ENCODE peak calls at places on chromosomes 16 and 17, in eight cellular contexts. F is astrocyte of the spinal cord, G is PC-9, R is fibroblast of villous mesenchyme, T is fibroblast of the aortic adventitia, L is neural progenitor cell, P is psoas muscle, U is BE2C. Q is an unnamed sample.

GRCh38 chr17:50684612-50685333 is 22.9 kb downstream of the ANKRD40 start:
- DNase-seq in F (no peak), G (peak; percentile 67), R (no peak), T (no peak), L (peak; percentile 33), P (no peak), U (peak; percentile 4), Q (no peak)

GRCh38 chr17:72456026-72456569 is 335.3 kb downstream of the SOX9 start:
- DNase-seq in F (peak; percentile 60), G (peak; percentile 98), R (peak; percentile 45), T (peak; percentile 59), L (no peak), P (no peak), U (no peak), Q (peak; percentile 40)

GRCh38 chr17:77096570-77097214 is 44.1 kb upstream of the SEC14L1 start:
- DNase-seq in F (peak; percentile 60), G (no peak), R (peak; percentile 75), T (peak; percentile 91), L (no peak), P (no peak), U (no peak), Q (peak; percentile 80)

GRCh38 chr17:6938637-6939036 is 57.2 kb upstream of the ALOX12 start:
- DNase-seq in F (no peak), G (no peak), R (no peak), T (no peak), L (no peak), P (no peak), U (no peak), Q (no peak)

GRCh38 chr16:50263940-50264929 is 2.1 kb upstream of the ADCY7 start:
- DNase-seq in F (peak; percentile 33), G (no peak), R (peak; percentile 47), T (peak; percentile 45), L (no peak), P (no peak), U (no peak), Q (no peak)

GRCh38 chr17:41625602-41626001 is 1.2 kb upstream of the KRT17 start:
- DNase-seq in F (peak; percentile 19), G (peak; percentile 54), R (no peak), T (no peak), L (no peak), P (peak; percentile 18), U (no peak), Q (no peak)

GRCh38 chr17:76063880-76064546 is 8.3 kb downstream of the SRP68 start:
- DNase-seq in F (no peak), G (no peak), R (no peak), T (no peak), L (no peak), P (no peak), U (no peak), Q (no peak)

GRCh38 chr17:2962236-2962635 is 101.2 kb downstream of the OR1D5 start:
- DNase-seq in F (no peak), G (no peak), R (no peak), T (no peak), L (no peak), P (no peak), U (no peak), Q (no peak)

GRCh38 chr17:3002538-3003301 is 60.7 kb downstream of the OR1D5 start:
- DNase-seq in F (no peak), G (no peak), R (no peak), T (no peak), L (no peak), P (no peak), U (no peak), Q (no peak)

GRCh38 chr17:82592751-82593589 is 55.3 kb downstream of the WDR45B start:
- DNase-seq in F (peak; percentile 84), G (peak; percentile 73), R (peak; percentile 87), T (peak; percentile 84), L (peak; percentile 78), P (peak; percentile 82), U (peak; percentile 78), Q (peak; percentile 81)

GRCh38 chr17:27506348-27507218 is 50.3 kb downstream of the KSR1 start:
- DNase-seq in F (peak; percentile 66), G (peak; percentile 78), R (no peak), T (no peak), L (peak; percentile 35), P (no peak), U (no peak), Q (peak; percentile 52)

GRCh38 chr17:43673516-43674323 is 12.0 kb upstream of the MEOX1 start:
- DNase-seq in F (peak; percentile 61), G (peak; percentile 57), R (peak; percentile 63), T (peak; percentile 73), L (peak; percentile 70), P (peak; percentile 77), U (peak; percentile 69), Q (peak; percentile 75)

GRCh38 chr16:69017036-69017783 is 88.2 kb upstream of the HAS3 start:
- DNase-seq in F (peak; percentile 70), G (peak; percentile 68), R (peak; percentile 56), T (peak; percentile 48), L (no peak), P (no peak), U (no peak), Q (peak; percentile 59)

GRCh38 chr16:63473710-63474109 is 1437.5 kb upstream of the CDH8 start:
- DNase-seq in F (no peak), G (no peak), R (no peak), T (no peak), L (no peak), P (no peak), U (no peak), Q (peak; percentile 2)

GRCh38 chr17:41415833-41416335 is 8.5 kb downstream of the KRT37 start:
- DNase-seq in F (peak; percentile 44), G (peak; percentile 70), R (peak; percentile 77), T (peak; percentile 64), L (no peak), P (no peak), U (no peak), Q (peak; percentile 71)

GRCh38 chr16:54062361-54063346 is 223.9 kb downstream of the IRX3 start:
- DNase-seq in F (peak; percentile 20), G (no peak), R (no peak), T (no peak), L (peak; percentile 37), P (no peak), U (peak; percentile 29), Q (peak; percentile 48)

GRCh38 chr16:3501783-3502400 is 1.1 kb downstream of the CLUAP1 start:
- DNase-seq in F (no peak), G (no peak), R (no peak), T (no peak), L (no peak), P (no peak), U (no peak), Q (no peak)

GRCh38 chr16:5466551-5466950 is 369.0 kb upstream of the EEF2KMT start:
- DNase-seq in F (no peak), G (no peak), R (no peak), T (no peak), L (peak; percentile 26), P (no peak), U (no peak), Q (no peak)

GRCh38 chr17:72810991-72811508 is 281.4 kb downstream of the SLC39A11 start:
- DNase-seq in F (no peak), G (no peak), R (no peak), T (no peak), L (no peak), P (no peak), U (no peak), Q (no peak)

GRCh38 chr16:11402051-11402744 is 56.9 kb downstream of the RMI2 start:
- DNase-seq in F (no peak), G (no peak), R (peak; percentile 15), T (no peak), L (no peak), P (no peak), U (peak; percentile 11), Q (peak; percentile 7)

GRCh38 chr16:76487411-76488064 is 210.3 kb downstream of the CNTNAP4 start:
- DNase-seq in F (no peak), G (no peak), R (no peak), T (no peak), L (no peak), P (no peak), U (no peak), Q (no peak)

GRCh38 chr17:78342438-78343098 is 17.3 kb downstream of the SOCS3 start:
- DNase-seq in F (peak; percentile 98), G (peak; percentile 70), R (peak; percentile 84), T (peak; percentile 95), L (no peak), P (peak; percentile 85), U (no peak), Q (peak; percentile 88)

GRCh38 chr17:7858487-7858832 is 657 bp downstream of the CYB5D1 start:
- DNase-seq in F (no peak), G (peak; percentile 45), R (peak; percentile 42), T (peak; percentile 48), L (peak; percentile 88), P (peak; percentile 71), U (peak; percentile 52), Q (peak; percentile 50)

GRCh38 chr17:57889892-57890856 is 40.3 kb upstream of the MRPS23 start:
- DNase-seq in F (peak; percentile 86), G (no peak), R (peak; percentile 65), T (peak; percentile 91), L (no peak), P (peak; percentile 98), U (peak; percentile 50), Q (peak; percentile 63)
- TF ChIP-seq CTCF in F (no peak), G (no peak), R (no peak), T (peak; percentile 2), L (no peak), P (no peak), U (no peak), Q (no peak)

GRCh38 chr16:86495357-86495701 is 15.0 kb upstream of the FOXF1 start:
- DNase-seq in F (no peak), G (no peak), R (no peak), T (no peak), L (no peak), P (no peak), U (no peak), Q (no peak)
- H3K4me3 ChIP-seq in F (no peak overlapping the region), G (no peak overlapping the region), R (no peak overlapping the region), T (no peak overlapping the region), L (no peak overlapping the region), P (no peak overlapping the region), U (no peak overlapping the region), Q (no peak overlapping the region)

DNA sequence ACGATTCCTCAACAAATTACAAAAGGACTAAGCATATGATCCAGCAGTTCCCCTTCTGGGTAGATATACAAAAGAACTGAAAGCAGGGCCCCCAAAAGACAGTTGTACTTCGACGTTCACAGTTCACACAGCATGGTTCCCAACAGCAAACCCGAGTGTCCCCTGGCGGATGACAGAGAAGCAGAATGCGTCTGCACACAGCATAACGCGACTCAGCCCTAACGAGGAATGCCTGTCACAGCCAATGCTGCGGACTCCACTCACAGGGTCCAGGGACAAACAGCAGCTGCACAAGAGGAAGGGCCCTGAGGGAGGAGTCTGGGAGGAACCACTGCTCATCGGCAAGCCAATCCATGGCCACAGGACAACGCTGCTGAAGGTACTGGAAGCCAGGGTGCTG is 132.9 kb downstream of the ANKRD11 start:
- DNase-seq in F (no peak), G (no peak), R (no peak), T (no peak), L (peak; percentile 64), P (peak; percentile 80), U (peak; percentile 92), Q (no peak)
- TF ChIP-seq CTCF in F (no peak), G (no peak), R (no peak), T (no peak), L (no peak), P (peak; percentile 26), U (peak; percentile 69), Q (no peak)

DNA sequence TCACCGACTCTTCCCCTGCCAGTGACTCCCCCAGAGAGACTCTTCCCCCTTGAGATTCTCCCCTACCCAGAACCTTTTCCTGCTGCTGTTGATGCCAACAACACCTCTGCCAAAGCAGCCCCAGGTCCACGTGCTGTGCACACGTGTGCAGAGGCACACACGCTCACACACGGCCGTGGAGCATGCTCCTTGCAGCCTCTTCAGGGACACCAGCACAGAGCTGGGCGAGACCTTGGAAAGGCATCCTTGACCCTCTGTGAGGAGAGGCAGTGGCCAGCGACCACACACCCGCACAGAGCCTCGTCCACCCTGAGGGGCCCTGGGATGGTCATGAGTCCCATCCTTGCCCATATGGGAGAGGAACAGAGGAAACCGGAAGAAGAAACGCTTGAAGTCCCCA is 181.9 kb downstream of the RBFOX3 start:
- DNase-seq in F (no peak), G (no peak), R (no peak), T (no peak), L (no peak), P (no peak), U (no peak), Q (no peak)
- H3K4me3 ChIP-seq in F (no peak overlapping the region), G (no peak overlapping the region), R (no peak overlapping the region), T (no peak overlapping the region), L (no peak overlapping the region), P (no peak overlapping the region), U (no peak overlapping the region), Q (no peak overlapping the region)